ENCODE peak calls at places on chromosomes 4 and X, in six cellular contexts. P is colonic mucosa, F is A549, Q is GM23248, T is left lung, H is prostate gland. B is an unnamed sample.
A peak's percentile ranks its signal among the peaks of the same experiment; 100 is the strongest.

GRCh38 chrX:19863237-19864223 is 23.9 kb downstream of the SH3KBP1 start:
- DNase-seq in P (no peak), F (no peak), Q (peak; percentile 55), T (peak; percentile 70), H (no peak), B (no peak)

GRCh38 chr4:166400270-166400894 is 527.3 kb downstream of the TLL1 start:
- DNase-seq in P (no peak), F (no peak), Q (no peak), T (no peak), H (no peak), B (no peak)

GRCh38 chrX:33211356-33212254 is at the start of gene DMD:
- DNase-seq in P (no peak), F (no peak), Q (no peak), T (no peak), H (peak; percentile 3), B (no peak)

GRCh38 chr4:21790437-21791029 is 158.0 kb downstream of the KCNIP4 start:
- DNase-seq in P (no peak), F (no peak), Q (peak; percentile 63), T (no peak), H (no peak), B (no peak)

GRCh38 chr4:182880387-182881356 is 36.5 kb downstream of the DCTD start:
- DNase-seq in P (no peak), F (no peak), Q (no peak), T (no peak), H (peak; percentile 31), B (no peak)

GRCh38 chrX:155893513-155893912 is 12.4 kb downstream of the VAMP7 start:
- DNase-seq in P (no peak), F (no peak), Q (no peak), T (no peak), H (no peak), B (no peak)

GRCh38 chr4:118398226-118399090 is 45.7 kb upstream of the PRSS12 start:
- DNase-seq in P (no peak), F (no peak), Q (no peak), T (no peak), H (no peak), B (no peak)

GRCh38 chrX:96314974-96315373 is 369.7 kb upstream of the DIAPH2 start:
- DNase-seq in P (no peak), F (no peak), Q (peak; percentile 61), T (no peak), H (no peak), B (peak; percentile 37)

GRCh38 chr4:89248879-89249281 is 58.7 kb downstream of the GPRIN3 start:
- DNase-seq in P (no peak), F (no peak), Q (no peak), T (no peak), H (no peak), B (no peak)

GRCh38 chr4:124025423-124025822 is 628.8 kb downstream of the SPRY1 start:
- DNase-seq in P (no peak), F (no peak), Q (no peak), T (no peak), H (no peak), B (no peak)

GRCh38 chrX:100863326-100863854 is 10.8 kb downstream of the NOX1 start:
- DNase-seq in P (no peak), F (no peak), Q (no peak), T (no peak), H (no peak), B (no peak)

GRCh38 chrX:136192135-136192534 is 44.8 kb downstream of the FHL1 start:
- DNase-seq in P (no peak), F (no peak), Q (no peak), T (no peak), H (no peak), B (no peak)
- H3K27ac ChIP-seq in P (no peak overlapping the region), F (peak overlapping the region; percentile 37), Q (peak overlapping the region; percentile 51), T (no peak overlapping the region), H (no peak overlapping the region), B (no peak overlapping the region)

DNA sequence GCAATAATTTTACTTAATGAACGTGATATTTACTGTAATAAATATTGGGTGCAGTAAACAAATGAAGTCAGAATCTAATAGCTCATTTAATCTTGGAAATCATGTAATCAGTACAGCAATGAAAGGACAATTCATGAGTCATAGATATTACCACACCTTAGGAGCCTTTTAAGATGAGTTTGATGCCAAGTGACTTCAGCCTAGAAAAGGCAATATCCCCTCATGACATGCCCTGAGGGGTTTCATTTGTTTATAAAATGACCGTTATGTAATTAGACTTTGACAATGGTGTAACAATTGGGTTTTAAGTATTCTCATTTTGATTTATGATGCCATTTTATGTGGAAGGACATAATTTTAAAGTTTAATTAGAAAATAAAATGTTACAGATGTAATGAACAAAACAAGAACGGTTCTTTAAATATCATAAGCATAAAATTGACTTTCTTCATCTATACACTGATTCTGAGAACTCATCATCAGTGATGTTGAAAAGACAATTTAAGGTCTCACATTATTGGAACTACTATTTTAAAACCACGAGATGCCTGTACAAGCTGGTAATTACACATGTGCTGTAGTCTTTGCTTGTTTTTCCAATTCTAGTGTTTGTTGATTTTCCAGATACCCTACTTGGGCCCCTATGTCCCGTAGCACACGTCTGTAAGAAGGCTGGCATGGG is 5.0 kb downstream of the FGF2 start:
- DNase-seq in P (no peak), F (no peak), Q (peak; percentile 71), T (no peak), H (no peak), B (peak; percentile 51)
- H3K4me1 ChIP-seq in P (no peaks in the 10 kb centered on the region), F (peaks cover 77% of the 10 kb centered on the region), Q (peaks cover 68% of the 10 kb centered on the region), T (no peaks in the 10 kb centered on the region), H (peaks cover 3% of the 10 kb centered on the region), B (peaks cover 7% of the 10 kb centered on the region)

GRCh38 chr4:56799291-56799823 is 22.1 kb downstream of the SPINK2 start:
- DNase-seq in P (no peak), F (no peak), Q (peak; percentile 36), T (no peak), H (no peak), B (no peak)
- H3K27ac ChIP-seq in P (peak overlapping the region; percentile 15), F (peak overlapping the region; percentile 82), Q (no peak overlapping the region), T (peak overlapping the region; percentile 34), H (peak overlapping the region; percentile 57), B (no peak overlapping the region)

GRCh38 chr4:54076673-54077072 is 12.3 kb upstream of the CHIC2 start:
- DNase-seq in P (no peak), F (no peak), Q (peak; percentile 35), T (no peak), H (no peak), B (no peak)

GRCh38 chr4:54077812-54078211 is 13.4 kb upstream of the CHIC2 start:
- DNase-seq in P (no peak), F (no peak), Q (peak; percentile 65), T (no peak), H (no peak), B (no peak)

GRCh38 chr4:54073481-54073880 is 9.1 kb upstream of the CHIC2 start:
- DNase-seq in P (no peak), F (no peak), Q (peak; percentile 59), T (no peak), H (no peak), B (no peak)
- H3K4me1 ChIP-seq in P (no peaks in the 10 kb centered on the region), F (peaks cover 17% of the 10 kb centered on the region), Q (peaks cover 47% of the 10 kb centered on the region), T (no peaks in the 10 kb centered on the region), H (no peaks in the 10 kb centered on the region), B (peaks cover 28% of the 10 kb centered on the region)

DNA sequence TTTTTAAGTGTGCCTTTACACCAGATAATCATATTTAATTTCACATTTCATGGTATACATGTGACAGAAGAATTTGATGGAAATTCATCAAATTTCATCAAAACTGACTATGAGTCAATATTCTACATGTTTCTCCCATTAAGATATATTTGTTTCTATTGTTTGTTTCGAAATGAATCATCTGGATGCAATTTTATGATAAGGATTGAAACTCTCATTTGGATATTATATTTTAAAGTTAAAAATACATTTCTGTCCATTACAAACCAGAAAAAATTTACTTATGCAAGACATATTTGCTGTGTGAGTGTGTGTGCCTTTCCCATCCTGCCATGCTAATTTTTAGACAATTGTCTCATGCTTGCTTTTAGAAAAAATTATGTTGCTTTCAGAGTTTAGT is 52.2 kb downstream of the SULT1B1 start:
- DNase-seq in P (no peak), F (no peak), Q (peak; percentile 38), T (no peak), H (no peak), B (no peak)
- H3K27ac ChIP-seq in P (no peak overlapping the region), F (no peak overlapping the region), Q (no peak overlapping the region), T (no peak overlapping the region), H (no peak overlapping the region), B (no peak overlapping the region)

DNA sequence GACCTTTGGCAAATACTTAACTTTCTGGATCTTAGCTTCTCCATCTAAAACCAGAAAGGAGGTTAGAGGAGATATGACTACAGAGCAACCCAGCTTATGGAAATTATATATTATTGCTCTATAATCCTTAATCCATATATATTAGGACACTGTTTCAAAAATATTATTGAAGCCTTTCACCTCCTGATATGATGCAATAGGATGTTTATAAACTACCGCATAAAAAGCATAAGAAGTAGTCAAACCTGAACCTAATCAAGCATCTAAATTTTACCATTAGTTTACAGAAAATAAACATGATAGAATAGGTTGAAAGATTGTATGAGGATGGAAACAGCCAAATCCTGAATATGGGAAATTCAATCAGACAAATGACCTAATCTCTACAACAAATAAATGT is 5.6 kb upstream of the FAM200B start:
- DNase-seq in P (no peak), F (no peak), Q (no peak), T (no peak), H (no peak), B (no peak)
- H3K4me1 ChIP-seq in P (no peaks in the 10 kb centered on the region), F (peaks cover 41% of the 10 kb centered on the region), Q (peaks cover 26% of the 10 kb centered on the region), T (no peaks in the 10 kb centered on the region), H (no peaks in the 10 kb centered on the region), B (peaks cover 35% of the 10 kb centered on the region)

GRCh38 chr4:169604903-169605331 is 7.5 kb downstream of the NEK1 start:
- DNase-seq in P (no peak), F (no peak), Q (no peak), T (no peak), H (no peak), B (no peak)
- H3K27ac ChIP-seq in P (no peak overlapping the region), F (peak overlapping the region; percentile 59), Q (peak overlapping the region; percentile 68), T (no peak overlapping the region), H (no peak overlapping the region), B (peak overlapping the region; percentile 56)

DNA sequence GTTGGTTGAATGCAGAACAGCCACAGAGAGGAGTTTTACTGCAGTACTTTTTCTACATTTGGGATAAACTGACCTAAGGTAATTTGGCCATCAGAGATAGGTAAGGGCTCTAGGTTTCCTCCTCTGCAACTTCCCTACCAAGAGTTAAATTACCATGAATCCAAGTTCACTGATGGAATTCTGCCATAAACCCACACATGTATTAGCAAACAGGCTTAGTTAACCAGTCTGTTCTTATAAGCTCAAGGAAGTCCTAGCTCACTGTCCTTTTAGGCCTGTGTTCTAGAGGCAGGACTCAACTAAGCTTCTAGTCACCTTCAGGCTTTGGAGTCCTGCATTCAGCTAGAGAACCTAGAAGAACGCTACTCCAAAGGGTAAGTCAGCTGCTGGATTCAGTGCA is 4.0 kb downstream of the FAM114A1 start:
- DNase-seq in P (no peak), F (no peak), Q (peak; percentile 57), T (no peak), H (no peak), B (no peak)
- H3K4me1 ChIP-seq in P (peaks cover 5% of the 10 kb centered on the region), F (peaks cover 27% of the 10 kb centered on the region), Q (peaks cover 63% of the 10 kb centered on the region), T (peaks cover 18% of the 10 kb centered on the region), H (no peaks in the 10 kb centered on the region), B (peaks cover 26% of the 10 kb centered on the region)